ENCODE peak calls at places on chromosome X, in nine cellular contexts. A is activated gamma-delta T cell treated with Interleukin-2 at 50 U/mL for 16 hours; B is OCI-M1; U is Right ventricle myocardium superior; F is activated T-cell treated with anti-CD3 and anti-CD28 coated beads, Interleukin-2, amount 50 U/mL, for 72 hours; K is NCI-H1105; M is uterus; Z is aorta; Y is anterior cingulate cortex. C is an unnamed sample.

GRCh38 chrX:31126205-31126604 is 54.4 kb upstream of the FTHL17 start:
- DNase-seq in A (no peak), B (no peak), U (no peak), F (no peak), K (no peak), M (no peak), Z (no peak), Y (no peak), C (no peak)

GRCh38 chrX:118189628-118190027 is 73.0 kb upstream of the KLHL13 start:
- DNase-seq in A (no peak), B (peak), U (peak), F (no peak), K (no peak), M (no peak), Z (no peak), Y (no peak), C (no peak)

GRCh38 chrX:108439434-108439883 is at the start of gene COL4A5:
- DNase-seq in A (no peak), B (no peak), U (peak), F (no peak), K (peak), M (peak), Z (peak), Y (no peak), C (peak)

GRCh38 chrX:21926527-21927278 is 13.8 kb upstream of the SMS start:
- DNase-seq in A (no peak), B (peak), U (no peak), F (no peak), K (no peak), M (no peak), Z (no peak), Y (no peak), C (peak)

GRCh38 chrX:104370089-104370488 is 115.4 kb upstream of the ESX1 start:
- DNase-seq in A (no peak), B (peak), U (no peak), F (no peak), K (no peak), M (no peak), Z (no peak), Y (no peak), C (peak)

GRCh38 chrX:134622056-134622812 is 36.0 kb downstream of the PLAC1 start:
- DNase-seq in A (no peak), B (peak), U (no peak), F (peak), K (no peak), M (no peak), Z (no peak), Y (no peak), C (peak)

GRCh38 chrX:38061335-38061734 is 55.0 kb downstream of the SYTL5 start:
- DNase-seq in A (no peak), B (peak), U (no peak), F (no peak), K (no peak), M (no peak), Z (no peak), Y (no peak), C (peak)

GRCh38 chrX:100413231-100413630 is 3.2 kb upstream of the PCDH19 start:
- DNase-seq in A (no peak), B (peak), U (no peak), F (peak), K (peak), M (no peak), Z (peak), Y (no peak), C (peak)

GRCh38 chrX:7689791-7690412 is 153.1 kb upstream of the VCX start:
- DNase-seq in A (no peak), B (no peak), U (no peak), F (no peak), K (no peak), M (no peak), Z (no peak), Y (no peak), C (no peak)

GRCh38 chrX:10507181-10507580 is 113.2 kb downstream of the MID1 start:
- DNase-seq in A (no peak), B (no peak), U (no peak), F (no peak), K (no peak), M (no peak), Z (no peak), Y (no peak), C (no peak)

GRCh38 chrX:17689971-17690409 is 47.3 kb upstream of the SCML1 start:
- DNase-seq in A (peak), B (peak), U (no peak), F (peak), K (peak), M (peak), Z (no peak), Y (peak), C (peak)

GRCh38 chrX:101659601-101660063 is at the start of gene ARMCX2:
- DNase-seq in A (no peak), B (no peak), U (peak), F (peak), K (peak), M (peak), Z (peak), Y (peak), C (no peak)

GRCh38 chrX:11887175-11887574 is 129.1 kb downstream of the MSL3 start:
- DNase-seq in A (no peak), B (no peak), U (no peak), F (no peak), K (no peak), M (no peak), Z (no peak), Y (no peak), C (no peak)

GRCh38 chrX:131812847-131813825 is 210.0 kb upstream of the STK26 start:
- DNase-seq in A (peak), B (peak), U (peak), F (peak), K (no peak), M (peak), Z (peak), Y (peak), C (no peak)

GRCh38 chrX:19130628-19131027 is 8.4 kb upstream of the ADGRG2 start:
- DNase-seq in A (no peak), B (no peak), U (no peak), F (no peak), K (no peak), M (no peak), Z (no peak), Y (no peak), C (no peak)

GRCh38 chrX:13898084-13898483 is 81.2 kb upstream of the GPM6B start:
- DNase-seq in A (no peak), B (peak), U (no peak), F (peak), K (no peak), M (peak), Z (no peak), Y (no peak), C (peak)

GRCh38 chrX:18674788-18675735 is 3.2 kb upstream of the RS1 start:
- DNase-seq in A (peak), B (peak), U (peak), F (peak), K (peak), M (peak), Z (peak), Y (peak), C (peak)

GRCh38 chrX:40928076-40928475 is 157.2 kb upstream of the USP9X start:
- DNase-seq in A (no peak), B (no peak), U (no peak), F (no peak), K (no peak), M (no peak), Z (no peak), Y (no peak), C (no peak)

GRCh38 chrX:27996132-27996531 is 14.9 kb upstream of the DCAF8L1 start:
- DNase-seq in A (no peak), B (no peak), U (no peak), F (no peak), K (no peak), M (no peak), Z (no peak), Y (no peak), C (no peak)

C was measured in NB4.